ENCODE peak calls at places on chromosomes 12 and 14, in nine cellular contexts. One of them, this sample, is unnamed.
A peak's percentile ranks its signal among the peaks of the same experiment; 100 is the strongest.

GRCh38 chr14:24261256-24261968 is 1.6 kb downstream of the TGM1 start:
- DNase-seq in mesendoderm: no peak
- DNase-seq in RPMI7951: no peak
- DNase-seq in amygdala: no peak
- DNase-seq in AG08396: no peak
- DNase-seq in Ammon's horn: no peak
- DNase-seq in occipital lobe: no peak
- DNase-seq in D341Med: no peak
- DNase-seq in right lobe of liver: no peak
- DNase-seq in this sample: no peak

GRCh38 chr12:130164931-130165330 is 2.7 kb downstream of the FZD10 start:
- DNase-seq in right lobe of liver: no peak
- DNase-seq in amygdala: no peak
- DNase-seq in RPMI7951: no peak
- DNase-seq in D341Med: no peak
- DNase-seq in mesendoderm: no peak
- DNase-seq in occipital lobe: no peak
- DNase-seq in AG08396: no peak
- DNase-seq in Ammon's horn: no peak
- DNase-seq in this sample: no peak

GRCh38 chr12:108890208-108890607 is 10.3 kb downstream of the DAO start:
- DNase-seq in amygdala: no peak
- DNase-seq in mesendoderm: peak; percentile 37
- DNase-seq in Ammon's horn: no peak
- DNase-seq in D341Med: no peak
- DNase-seq in right lobe of liver: no peak
- DNase-seq in AG08396: peak; percentile 18
- DNase-seq in occipital lobe: no peak
- DNase-seq in RPMI7951: peak; percentile 9
- DNase-seq in this sample: no peak

GRCh38 chr14:105839425-105840265 is 313.3 kb downstream of the TMEM121 start:
- DNase-seq in mesendoderm: no peak
- DNase-seq in RPMI7951: no peak
- DNase-seq in AG08396: no peak
- DNase-seq in right lobe of liver: no peak
- DNase-seq in Ammon's horn: no peak
- DNase-seq in D341Med: peak; percentile 22
- DNase-seq in occipital lobe: no peak
- DNase-seq in amygdala: no peak
- DNase-seq in this sample: no peak

GRCh38 chr12:70982991-70983390 is 62.5 kb upstream of the PTPRR start:
- DNase-seq in RPMI7951: no peak
- DNase-seq in Ammon's horn: no peak
- DNase-seq in D341Med: no peak
- DNase-seq in mesendoderm: peak; percentile 37
- DNase-seq in occipital lobe: no peak
- DNase-seq in right lobe of liver: no peak
- DNase-seq in AG08396: no peak
- DNase-seq in amygdala: no peak
- DNase-seq in this sample: no peak

GRCh38 chr14:89915114-89915878 is 39.2 kb downstream of the EFCAB11 start:
- DNase-seq in RPMI7951: peak; percentile 55
- DNase-seq in occipital lobe: peak; percentile 33
- DNase-seq in right lobe of liver: no peak
- DNase-seq in AG08396: no peak
- DNase-seq in mesendoderm: peak; percentile 63
- DNase-seq in Ammon's horn: peak; percentile 80
- DNase-seq in D341Med: peak; percentile 63
- DNase-seq in amygdala: peak; percentile 49
- DNase-seq in this sample: peak; percentile 59

GRCh38 chr12:1003600-1004271 is 12.7 kb downstream of the ERC1 start:
- DNase-seq in mesendoderm: peak; percentile 41
- DNase-seq in right lobe of liver: no peak
- DNase-seq in occipital lobe: no peak
- DNase-seq in AG08396: no peak
- DNase-seq in amygdala: no peak
- DNase-seq in D341Med: no peak
- DNase-seq in RPMI7951: no peak
- DNase-seq in Ammon's horn: no peak
- DNase-seq in this sample: peak; percentile 15

GRCh38 chr14:59254911-59255545 is 66.6 kb downstream of the DAAM1 start:
- DNase-seq in right lobe of liver: no peak
- DNase-seq in occipital lobe: no peak
- DNase-seq in mesendoderm: no peak
- DNase-seq in Ammon's horn: peak; percentile 36
- DNase-seq in amygdala: no peak
- DNase-seq in RPMI7951: peak; percentile 50
- DNase-seq in AG08396: no peak
- DNase-seq in D341Med: no peak
- DNase-seq in this sample: no peak

GRCh38 chr12:118120579-118121363 is 15.2 kb upstream of the PEBP1 start:
- DNase-seq in mesendoderm: peak; percentile 89
- DNase-seq in occipital lobe: peak; percentile 34
- DNase-seq in AG08396: peak; percentile 90
- DNase-seq in Ammon's horn: peak; percentile 81
- DNase-seq in D341Med: peak; percentile 85
- DNase-seq in RPMI7951: peak; percentile 53
- DNase-seq in amygdala: peak; percentile 73
- DNase-seq in right lobe of liver: peak; percentile 75
- DNase-seq in this sample: peak; percentile 91

GRCh38 chr12:60052483-60052882 is 456.7 kb downstream of the SLC16A7 start:
- DNase-seq in amygdala: no peak
- DNase-seq in D341Med: no peak
- DNase-seq in occipital lobe: no peak
- DNase-seq in RPMI7951: no peak
- DNase-seq in mesendoderm: no peak
- DNase-seq in Ammon's horn: no peak
- DNase-seq in AG08396: no peak
- DNase-seq in right lobe of liver: no peak
- DNase-seq in this sample: no peak

GRCh38 chr12:125114365-125115141 is 49.3 kb downstream of the AACS start:
- DNase-seq in occipital lobe: no peak
- DNase-seq in D341Med: no peak
- DNase-seq in RPMI7951: no peak
- DNase-seq in Ammon's horn: no peak
- DNase-seq in right lobe of liver: no peak
- DNase-seq in amygdala: no peak
- DNase-seq in mesendoderm: no peak
- DNase-seq in AG08396: no peak
- DNase-seq in this sample: no peak